ENCODE peak calls at places on chromosomes 11 and 22, in five cellular contexts. F is GM10248, B is brain pericyte, W is hippocampal formation, Y is RWPE1. U is an unnamed sample.

GRCh38 chr11:64620286-64620962 is 29.4 kb downstream of the SLC22A12 start:
- DNase-seq in F (no peak), B (no peak), W (peak), Y (no peak), U (no peak)

GRCh38 chr11:44731685-44732411 is 5.1 kb downstream of the TSPAN18 start:
- DNase-seq in F (no peak), B (no peak), W (no peak), Y (no peak), U (no peak)

GRCh38 chr22:30228509-30229359 is 17.8 kb downstream of the LIF start:
- DNase-seq in F (no peak), B (no peak), W (no peak), Y (peak), U (peak)

GRCh38 chr11:94768602-94769511 is 701 bp downstream of the AMOTL1 start:
- DNase-seq in F (peak), B (no peak), W (no peak), Y (no peak), U (peak)

GRCh38 chr22:32866953-32867352 is 65.4 kb downstream of the TIMP3 start:
- DNase-seq in F (no peak), B (no peak), W (no peak), Y (no peak), U (no peak)

GRCh38 chr22:42688241-42688913 is 32.3 kb downstream of the A4GALT start:
- DNase-seq in F (no peak), B (peak), W (peak), Y (peak), U (peak)

GRCh38 chr22:43109921-43110443 is 568 bp upstream of the BIK start:
- DNase-seq in F (no peak), B (no peak), W (no peak), Y (no peak), U (no peak)

GRCh38 chr11:10377182-10377581 is 72.3 kb downstream of the ADM start:
- DNase-seq in F (no peak), B (no peak), W (no peak), Y (no peak), U (no peak)

GRCh38 chr11:19648321-19648720 is 64.3 kb upstream of the NAV2 start:
- DNase-seq in F (no peak), B (no peak), W (no peak), Y (no peak), U (no peak)

GRCh38 chr22:31628362-31628761 is 33.7 kb downstream of the PISD start:
- DNase-seq in F (no peak), B (no peak), W (no peak), Y (no peak), U (no peak)

GRCh38 chr11:2400761-2401435 is 348 bp downstream of the TSSC4 start:
- DNase-seq in F (no peak), B (no peak), W (no peak), Y (no peak), U (no peak)

GRCh38 chr11:92859290-92859689 is 110.2 kb upstream of the MTNR1B start:
- DNase-seq in F (no peak), B (no peak), W (no peak), Y (no peak), U (no peak)

GRCh38 chr11:118233377-118233776 is 8.6 kb upstream of the JAML start:
- DNase-seq in F (no peak), B (no peak), W (no peak), Y (peak), U (no peak)

GRCh38 chr22:21702094-21702493 is 33.5 kb downstream of the YPEL1 start:
- DNase-seq in F (no peak), B (no peak), W (no peak), Y (no peak), U (no peak)